ENCODE peak calls at places on chromosomes 16 and 17, in ten cellular contexts. M is cardiac fibroblast, S is gastrocnemius medialis, Y is mammary epithelial cell, E is Peyer's patch, I is ovary, A is MM.1S, X is epithelial cell of esophagus, K is fibroblast of pulmonary artery, F is IMR-90. D is an unnamed sample.

GRCh38 chr17:32518856-32519768 is 32.3 kb downstream of the CDK5R1 start:
- DNase-seq in K (no peak), S (peak), M (peak), A (no peak), X (peak), F (no peak), E (peak), I (peak), Y (peak), D (no peak)

GRCh38 chr16:17159616-17160015 is 311.1 kb downstream of the XYLT1 start:
- DNase-seq in K (no peak), Y (no peak), X (no peak), E (no peak), I (no peak), M (no peak), A (no peak), F (no peak), S (no peak), D (no peak)

GRCh38 chr17:41973457-41973856 is 6.9 kb downstream of the CNP start:
- DNase-seq in X (no peak), Y (no peak), S (peak), M (no peak), K (no peak), A (no peak), F (no peak), I (peak), E (no peak), D (no peak)

GRCh38 chr16:59169168-59169567 is 435.1 kb upstream of the GOT2 start:
- DNase-seq in I (no peak), Y (peak), M (no peak), A (no peak), X (peak), F (no peak), S (no peak), K (no peak), E (no peak), D (no peak)

GRCh38 chr16:30844671-30845449 is 49.0 kb downstream of the BCL7C start:
- DNase-seq in K (peak), Y (peak), S (peak), I (peak), M (peak), F (peak), E (peak), A (peak), X (peak), D (peak)

GRCh38 chr17:31608659-31609254 is 217.3 kb downstream of the RAB11FIP4 start:
- DNase-seq in K (no peak), I (no peak), E (no peak), F (peak), Y (no peak), X (no peak), A (no peak), S (no peak), M (no peak), D (peak)

GRCh38 chr16:8919934-8920465 is 37.8 kb downstream of the LITAFD start:
- DNase-seq in M (no peak), X (no peak), F (no peak), S (no peak), I (no peak), A (no peak), Y (no peak), E (no peak), K (no peak), D (no peak)

GRCh38 chr17:812638-813204 is 30.6 kb downstream of the MRM3 start:
- DNase-seq in F (no peak), S (no peak), M (no peak), A (no peak), Y (no peak), K (no peak), X (no peak), E (no peak), I (no peak), D (no peak)

GRCh38 chr16:83689385-83689831 is 118.4 kb upstream of the HSBP1 start:
- DNase-seq in M (peak), Y (peak), E (no peak), I (no peak), F (peak), X (peak), K (peak), A (no peak), S (peak), D (no peak)

GRCh38 chr16:67672306-67672705 is 5.7 kb downstream of the C16orf86 start:
- DNase-seq in M (no peak), F (no peak), X (no peak), Y (no peak), K (no peak), I (no peak), A (no peak), E (no peak), S (no peak), D (no peak)

GRCh38 chr16:16908058-16908457 is 529.1 kb downstream of the NPIPA7 start:
- DNase-seq in A (no peak), M (no peak), X (no peak), Y (no peak), I (no peak), E (no peak), K (no peak), F (no peak), S (no peak), D (peak)

GRCh38 chr16:26475579-26475978 is 591.1 kb upstream of the C16orf82 start:
- DNase-seq in E (no peak), K (no peak), A (no peak), F (no peak), X (no peak), Y (no peak), M (no peak), I (no peak), S (no peak), D (no peak)

GRCh38 chr16:17951273-17951845 is 385.2 kb downstream of the NPIPA8 start:
- DNase-seq in X (no peak), M (no peak), F (no peak), K (no peak), Y (no peak), A (no peak), E (no peak), S (no peak), I (no peak), D (no peak)

GRCh38 chr16:62077998-62078397 is 41.8 kb upstream of the CDH8 start:
- DNase-seq in F (no peak), M (peak), Y (no peak), I (no peak), X (peak), K (no peak), S (no peak), E (no peak), A (peak), D (no peak)

GRCh38 chr16:66988197-66988788 is at the start of gene CES4A:
- DNase-seq in A (no peak), K (peak), X (peak), E (peak), F (peak), Y (peak), M (peak), I (no peak), S (peak), D (no peak)

GRCh38 chr16:87824991-87825841 is 44.1 kb downstream of the SLC7A5 start:
- DNase-seq in F (no peak), E (no peak), S (no peak), X (no peak), K (no peak), A (no peak), Y (no peak), I (no peak), M (no peak), D (no peak)

GRCh38 chr17:29802256-29802655 is 127.8 kb downstream of the SSH2 start:
- DNase-seq in Y (no peak), M (peak), K (peak), F (no peak), E (no peak), I (no peak), S (no peak), X (no peak), A (no peak), D (no peak)

GRCh38 chr16:6027733-6028132 is 930.1 kb upstream of the EEF2KMT start:
- DNase-seq in S (no peak), Y (no peak), E (no peak), X (no peak), I (no peak), M (no peak), F (no peak), K (no peak), A (no peak), D (no peak)

GRCh38 chr16:9308300-9309209 is 217.1 kb downstream of the HAPSTR1 start:
- DNase-seq in E (peak), X (no peak), F (no peak), K (no peak), S (no peak), I (no peak), A (no peak), Y (no peak), M (no peak), D (no peak)

GRCh38 chr17:78999056-78999768 is 10.4 kb downstream of the CANT1 start:
- DNase-seq in A (no peak), I (peak), E (peak), K (no peak), X (no peak), F (no peak), Y (no peak), M (no peak), S (peak), D (no peak)

GRCh38 chr16:20638711-20639335 is 58.7 kb downstream of the ACSM1 start:
- DNase-seq in Y (no peak), K (no peak), E (no peak), A (no peak), F (no peak), X (no peak), M (no peak), I (no peak), S (no peak), D (no peak)

GRCh38 chr17:58575511-58575910 is 61.1 kb upstream of the MTMR4 start:
- DNase-seq in Y (peak), I (no peak), M (peak), F (peak), K (peak), S (no peak), A (no peak), X (peak), E (no peak), D (no peak)

GRCh38 chr16:48157302-48157701 is 1.5 kb upstream of the ABCC12 start:
- DNase-seq in F (no peak), A (no peak), I (no peak), Y (no peak), K (no peak), M (no peak), X (no peak), S (no peak), E (no peak), D (no peak)
- TF ChIP-seq CTCF in F (no peak), A (no peak), I (no peak), Y (no peak), K (no peak), M (no peak), X (no peak), S (no peak), E (no peak), D (no peak)

GRCh38 chr16:2985893-2986355 is 5.7 kb upstream of the PKMYT1 start:
- DNase-seq in F (no peak), Y (no peak), M (no peak), I (no peak), X (no peak), A (no peak), S (peak), E (no peak), K (no peak), D (no peak)
- TF ChIP-seq CTCF in F (no peak), Y (no peak), M (no peak), I (no peak), X (no peak), A (no peak), S (no peak), E (no peak), K (no peak), D (no peak)

DNA sequence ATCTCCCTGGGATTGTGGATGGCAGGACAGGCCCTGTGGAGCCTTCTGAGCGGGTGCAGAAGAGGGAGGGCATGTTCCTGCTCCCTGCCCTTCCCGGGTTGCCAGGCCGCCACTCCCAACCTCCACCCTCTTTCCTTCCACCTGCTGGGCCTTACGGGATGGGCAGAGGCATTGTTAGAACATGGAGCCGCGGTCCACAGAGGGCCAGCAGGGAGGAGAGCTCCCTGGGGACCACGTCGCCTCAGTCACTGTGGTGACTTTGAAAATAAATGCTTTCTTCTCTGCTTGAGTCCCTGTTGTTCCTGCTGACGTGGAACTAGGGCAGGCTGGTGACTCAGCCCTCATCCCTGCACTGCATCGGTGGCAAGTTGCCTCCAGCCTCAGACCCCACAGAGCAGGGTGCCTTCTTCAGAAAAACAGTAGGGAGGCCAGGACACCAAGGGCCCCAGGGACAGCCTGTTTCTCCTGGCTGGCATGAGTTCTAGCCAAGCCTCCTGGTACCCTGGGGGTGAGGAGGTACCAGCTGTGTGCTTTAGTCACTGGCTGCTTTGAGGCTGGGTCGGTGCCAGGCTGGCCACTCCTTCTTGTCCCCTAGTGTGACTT is 224.9 kb downstream of the SEC14L1 start:
- DNase-seq in M (peak), Y (peak), A (no peak), K (peak), F (peak), E (peak), S (peak), X (peak), I (peak), D (no peak)
- TF ChIP-seq CTCF in M (no peak), Y (no peak), A (no peak), K (no peak), F (no peak), E (peak), S (no peak), X (no peak), I (no peak), D (no peak)

DNA sequence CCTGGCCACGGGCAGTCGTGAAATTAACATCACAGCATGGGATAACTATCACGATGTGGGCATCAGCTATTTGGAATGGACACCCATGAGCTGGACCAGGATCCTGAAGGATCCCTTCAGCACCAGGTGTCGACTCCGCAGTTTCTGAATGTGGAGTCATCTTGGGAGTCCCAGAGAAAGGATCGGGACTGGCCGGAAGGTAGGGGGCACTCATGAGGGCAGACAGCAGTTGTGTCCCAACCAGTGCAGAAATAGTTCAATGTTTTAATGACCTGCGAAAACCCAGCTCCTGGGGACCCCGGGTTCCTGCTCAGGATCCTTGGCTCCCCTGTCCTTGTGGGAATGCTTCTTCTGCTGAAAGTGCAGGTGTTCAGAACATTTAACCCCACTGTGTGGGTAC is 154.9 kb downstream of the SALL1 start:
- DNase-seq in Y (no peak), E (no peak), F (no peak), A (no peak), M (no peak), X (no peak), K (no peak), I (no peak), S (no peak), D (no peak)
- TF ChIP-seq CTCF in Y (no peak), E (no peak), F (no peak), A (no peak), M (no peak), X (no peak), K (no peak), I (no peak), S (no peak), D (no peak)

GRCh38 chr17:68539536-68540469 is 27.6 kb downstream of the PRKAR1A start:
- DNase-seq in K (peak), S (no peak), M (peak), F (no peak), I (peak), X (peak), Y (peak), E (no peak), A (peak), D (no peak)
- TF ChIP-seq CTCF in K (peak), S (no peak), M (peak), F (no peak), I (peak), X (peak), Y (peak), E (peak), A (peak), D (no peak)

GRCh38 chr16:49513040-49513439 is 139.4 kb downstream of the C16orf78 start:
- DNase-seq in K (no peak), Y (no peak), I (no peak), A (peak), M (peak), X (no peak), S (peak), F (no peak), E (no peak), D (no peak)
- TF ChIP-seq CTCF in K (no peak), Y (no peak), I (no peak), A (peak), M (peak), X (no peak), S (no peak), F (no peak), E (no peak), D (peak)

DNA sequence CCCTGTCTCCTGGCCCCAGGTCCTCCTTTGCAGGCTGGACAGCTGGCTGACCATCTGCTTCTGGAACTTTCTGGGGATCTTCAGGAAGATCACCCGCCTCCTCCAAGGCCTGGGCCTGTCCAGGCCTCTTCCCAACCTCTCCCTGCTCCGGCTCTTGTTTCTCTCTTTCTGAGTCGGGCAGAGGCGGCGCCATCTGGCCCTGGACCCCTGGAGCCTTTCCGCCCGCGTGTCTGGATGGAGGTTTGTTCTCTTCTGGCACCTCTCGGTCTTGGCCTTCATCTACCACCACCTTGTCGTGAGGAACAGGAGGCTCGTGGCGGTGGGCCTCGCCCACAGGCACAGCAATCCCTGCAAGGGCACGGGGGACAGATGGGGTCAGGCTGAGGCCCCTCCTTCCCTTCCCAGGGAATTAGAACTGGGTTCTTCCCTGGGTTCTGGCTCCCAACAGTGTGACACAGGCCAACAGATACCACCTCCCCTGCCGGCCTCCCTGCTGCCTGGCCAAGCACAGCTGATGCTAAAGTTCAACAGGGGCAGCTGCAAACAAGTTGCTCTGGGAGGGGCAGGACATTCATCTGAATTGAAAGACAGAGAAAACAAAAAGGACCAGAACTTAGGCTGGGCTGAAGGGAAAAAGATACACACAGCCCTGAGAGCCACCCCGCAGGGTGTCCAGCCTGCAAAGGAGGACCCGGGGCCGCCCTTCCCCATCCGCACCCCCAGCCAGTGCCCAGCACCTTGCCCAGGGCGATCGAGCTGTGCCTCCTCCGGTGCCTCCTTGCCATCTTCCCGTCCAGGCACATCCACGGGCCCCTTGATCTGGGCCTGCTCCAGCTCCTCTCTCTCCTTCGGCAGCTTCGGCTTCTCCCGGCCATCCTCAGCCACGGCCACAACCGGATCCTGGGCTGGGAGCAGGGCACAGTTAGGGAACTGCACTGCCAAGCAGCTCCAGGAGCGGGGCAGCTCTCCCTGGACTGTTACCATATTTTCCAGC is 13.5 kb downstream of the NDUFAF8 start:
- DNase-seq in A (no peak), X (no peak), Y (no peak), E (no peak), I (no peak), S (no peak), M (no peak), F (no peak), K (no peak), D (no peak)
- TF ChIP-seq CTCF in A (no peak), X (no peak), Y (no peak), E (no peak), I (no peak), S (no peak), M (no peak), F (no peak), K (no peak), D (no peak)

GRCh38 chr16:47019563-47019962 is 46.1 kb upstream of the DNAJA2 start:
- DNase-seq in K (peak), E (no peak), I (no peak), F (no peak), S (no peak), Y (no peak), X (peak), A (no peak), M (peak), D (no peak)
- TF ChIP-seq CTCF in K (peak), E (no peak), I (no peak), F (peak), S (no peak), Y (peak), X (peak), A (peak), M (peak), D (peak)

GRCh38 chr16:2955779-2956565 is 8.1 kb upstream of the KREMEN2 start:
- DNase-seq in K (no peak), A (no peak), F (no peak), M (no peak), X (no peak), E (no peak), S (no peak), Y (no peak), I (no peak), D (no peak)
- TF ChIP-seq CTCF in K (no peak), A (no peak), F (no peak), M (no peak), X (no peak), E (no peak), S (no peak), Y (no peak), I (no peak), D (no peak)

D was measured in osteocyte.